ENCODE peak calls at places on chromosomes 7 and 10, in seven cellular contexts. One of them, this sample, is unnamed.
A peak's percentile ranks its signal among the peaks of the same experiment; 100 is the strongest.

GRCh38 chr7:112538859-112539258 is 58.1 kb downstream of the LSMEM1 start:
- DNase-seq in HL-60: no peak
- DNase-seq in IMR-90: no peak
- DNase-seq in vagina: no peak
- DNase-seq in stomach: no peak
- DNase-seq in mammary epithelial cell: no peak
- DNase-seq in upper lobe of right lung: no peak
- DNase-seq in this sample: no peak

GRCh38 chr10:114060456-114060855 is 16.8 kb downstream of the ADRB1 start:
- DNase-seq in HL-60: peak; percentile 85
- DNase-seq in IMR-90: no peak
- DNase-seq in vagina: no peak
- DNase-seq in stomach: no peak
- DNase-seq in mammary epithelial cell: no peak
- DNase-seq in upper lobe of right lung: no peak
- DNase-seq in this sample: no peak

GRCh38 chr7:132130497-132130896 is 445.8 kb downstream of the PLXNA4 start:
- DNase-seq in HL-60: no peak
- DNase-seq in IMR-90: no peak
- DNase-seq in vagina: no peak
- DNase-seq in stomach: no peak
- DNase-seq in mammary epithelial cell: peak; percentile 67
- DNase-seq in upper lobe of right lung: no peak
- DNase-seq in this sample: peak; percentile 4

GRCh38 chr10:121112618-121113384 is 261.6 kb downstream of the WDR11 start:
- DNase-seq in HL-60: no peak
- DNase-seq in IMR-90: no peak
- DNase-seq in vagina: no peak
- DNase-seq in stomach: no peak
- DNase-seq in mammary epithelial cell: peak; percentile 8
- DNase-seq in upper lobe of right lung: no peak
- DNase-seq in this sample: no peak

GRCh38 chr10:25061711-25062455 is 45.5 kb downstream of the THNSL1 start:
- DNase-seq in HL-60: no peak
- DNase-seq in IMR-90: peak; percentile 20
- DNase-seq in vagina: no peak
- DNase-seq in stomach: no peak
- DNase-seq in mammary epithelial cell: peak; percentile 68
- DNase-seq in upper lobe of right lung: no peak
- DNase-seq in this sample: peak; percentile 20

GRCh38 chr10:21526952-21527633 is 1.6 kb upstream of the SKIDA1 start:
- DNase-seq in HL-60: peak; percentile 52
- DNase-seq in IMR-90: peak; percentile 58
- DNase-seq in vagina: no peak
- DNase-seq in stomach: peak; percentile 54
- DNase-seq in mammary epithelial cell: peak; percentile 62
- DNase-seq in upper lobe of right lung: peak; percentile 86
- DNase-seq in this sample: no peak

GRCh38 chr10:43293677-43294057 is 26.8 kb upstream of the RASGEF1A start:
- DNase-seq in HL-60: no peak
- DNase-seq in IMR-90: no peak
- DNase-seq in vagina: no peak
- DNase-seq in stomach: no peak
- DNase-seq in mammary epithelial cell: no peak
- DNase-seq in upper lobe of right lung: no peak
- DNase-seq in this sample: no peak

GRCh38 chr10:3986407-3987141 is 201.6 kb upstream of the KLF6 start:
- DNase-seq in HL-60: peak; percentile 1
- DNase-seq in IMR-90: no peak
- DNase-seq in vagina: no peak
- DNase-seq in stomach: no peak
- DNase-seq in mammary epithelial cell: no peak
- DNase-seq in upper lobe of right lung: no peak
- DNase-seq in this sample: no peak

GRCh38 chr7:92645531-92646061 is 55.4 kb upstream of the FAM133B start:
- DNase-seq in HL-60: peak; percentile 9
- DNase-seq in IMR-90: peak; percentile 15
- DNase-seq in vagina: no peak
- DNase-seq in stomach: peak; percentile 37
- DNase-seq in mammary epithelial cell: peak; percentile 68
- DNase-seq in upper lobe of right lung: no peak
- DNase-seq in this sample: no peak

GRCh38 chr10:103653581-103654020 is 160.1 kb downstream of the NEURL1 start:
- DNase-seq in HL-60: no peak
- DNase-seq in IMR-90: no peak
- DNase-seq in vagina: no peak
- DNase-seq in stomach: peak; percentile 59
- DNase-seq in mammary epithelial cell: no peak
- DNase-seq in upper lobe of right lung: no peak
- DNase-seq in this sample: no peak

GRCh38 chr7:4794591-4795350 is 19.3 kb downstream of the AP5Z1 start:
- DNase-seq in HL-60: no peak
- DNase-seq in IMR-90: no peak
- DNase-seq in vagina: no peak
- DNase-seq in stomach: no peak
- DNase-seq in mammary epithelial cell: no peak
- DNase-seq in upper lobe of right lung: no peak
- DNase-seq in this sample: no peak

GRCh38 chr10:68088744-68089143 is 13.7 kb upstream of the HERC4 start:
- DNase-seq in HL-60: no peak
- DNase-seq in IMR-90: peak; percentile 87
- DNase-seq in vagina: no peak
- DNase-seq in stomach: no peak
- DNase-seq in mammary epithelial cell: peak; percentile 85
- DNase-seq in upper lobe of right lung: no peak
- DNase-seq in this sample: no peak

GRCh38 chr7:69843653-69844052 is 245.4 kb downstream of the AUTS2 start:
- DNase-seq in HL-60: no peak
- DNase-seq in IMR-90: no peak
- DNase-seq in vagina: no peak
- DNase-seq in stomach: no peak
- DNase-seq in mammary epithelial cell: no peak
- DNase-seq in upper lobe of right lung: no peak
- DNase-seq in this sample: no peak

GRCh38 chr7:29946428-29947186 is 43.0 kb downstream of the SCRN1 start:
- DNase-seq in HL-60: peak; percentile 18
- DNase-seq in IMR-90: no peak
- DNase-seq in vagina: no peak
- DNase-seq in stomach: peak; percentile 60
- DNase-seq in mammary epithelial cell: no peak
- DNase-seq in upper lobe of right lung: no peak
- DNase-seq in this sample: peak; percentile 11

GRCh38 chr10:1657500-1657899 is 79.8 kb downstream of the ADARB2 start:
- DNase-seq in HL-60: no peak
- DNase-seq in IMR-90: no peak
- DNase-seq in vagina: no peak
- DNase-seq in stomach: no peak
- DNase-seq in mammary epithelial cell: no peak
- DNase-seq in upper lobe of right lung: no peak
- DNase-seq in this sample: no peak

GRCh38 chr7:16564909-16565426 is 38.3 kb downstream of the LRRC72 start:
- DNase-seq in HL-60: no peak
- DNase-seq in IMR-90: peak; percentile 55
- DNase-seq in vagina: no peak
- DNase-seq in stomach: no peak
- DNase-seq in mammary epithelial cell: peak; percentile 39
- DNase-seq in upper lobe of right lung: no peak
- DNase-seq in this sample: peak; percentile 34

GRCh38 chr10:43214071-43214955 is 52.6 kb downstream of the RASGEF1A start:
- DNase-seq in HL-60: no peak
- DNase-seq in IMR-90: peak; percentile 27
- DNase-seq in vagina: no peak
- DNase-seq in stomach: no peak
- DNase-seq in mammary epithelial cell: peak; percentile 9
- DNase-seq in upper lobe of right lung: no peak
- DNase-seq in this sample: peak; percentile 33

GRCh38 chr10:128875955-128876354 is 591.1 kb upstream of the MGMT start:
- DNase-seq in HL-60: no peak
- DNase-seq in IMR-90: no peak
- DNase-seq in vagina: peak; percentile 92
- DNase-seq in stomach: no peak
- DNase-seq in mammary epithelial cell: no peak
- DNase-seq in upper lobe of right lung: no peak
- DNase-seq in this sample: peak; percentile 1

GRCh38 chr10:118912961-118913360 is 116.6 kb upstream of the NANOS1 start:
- DNase-seq in HL-60: no peak
- DNase-seq in IMR-90: no peak
- DNase-seq in vagina: no peak
- DNase-seq in stomach: no peak
- DNase-seq in mammary epithelial cell: no peak
- DNase-seq in upper lobe of right lung: no peak
- DNase-seq in this sample: no peak

GRCh38 chr7:116812905-116813304 is 49.5 kb upstream of the CAPZA2 start:
- DNase-seq in HL-60: no peak
- DNase-seq in IMR-90: no peak
- DNase-seq in vagina: no peak
- DNase-seq in stomach: no peak
- DNase-seq in mammary epithelial cell: no peak
- DNase-seq in upper lobe of right lung: no peak
- DNase-seq in this sample: no peak

GRCh38 chr7:137626469-137627067 is 220.2 kb downstream of the DGKI start:
- DNase-seq in HL-60: peak; percentile 40
- DNase-seq in IMR-90: peak; percentile 52
- DNase-seq in vagina: no peak
- DNase-seq in stomach: peak; percentile 38
- DNase-seq in mammary epithelial cell: peak; percentile 41
- DNase-seq in upper lobe of right lung: no peak
- DNase-seq in this sample: peak; percentile 22

GRCh38 chr10:78258303-78259030 is 224.8 kb downstream of the RPS24 start:
- DNase-seq in HL-60: no peak
- DNase-seq in IMR-90: no peak
- DNase-seq in vagina: no peak
- DNase-seq in stomach: no peak
- DNase-seq in mammary epithelial cell: no peak
- DNase-seq in upper lobe of right lung: peak; percentile 85
- DNase-seq in this sample: no peak
- TF ChIP-seq CTCF in HL-60: no peak
- TF ChIP-seq CTCF in IMR-90: no peak
- TF ChIP-seq CTCF in vagina: no peak
- TF ChIP-seq CTCF in stomach: no peak
- TF ChIP-seq CTCF in mammary epithelial cell: no peak
- TF ChIP-seq CTCF in upper lobe of right lung: peak; percentile 10
- TF ChIP-seq CTCF in this sample: peak; percentile 27

DNA sequence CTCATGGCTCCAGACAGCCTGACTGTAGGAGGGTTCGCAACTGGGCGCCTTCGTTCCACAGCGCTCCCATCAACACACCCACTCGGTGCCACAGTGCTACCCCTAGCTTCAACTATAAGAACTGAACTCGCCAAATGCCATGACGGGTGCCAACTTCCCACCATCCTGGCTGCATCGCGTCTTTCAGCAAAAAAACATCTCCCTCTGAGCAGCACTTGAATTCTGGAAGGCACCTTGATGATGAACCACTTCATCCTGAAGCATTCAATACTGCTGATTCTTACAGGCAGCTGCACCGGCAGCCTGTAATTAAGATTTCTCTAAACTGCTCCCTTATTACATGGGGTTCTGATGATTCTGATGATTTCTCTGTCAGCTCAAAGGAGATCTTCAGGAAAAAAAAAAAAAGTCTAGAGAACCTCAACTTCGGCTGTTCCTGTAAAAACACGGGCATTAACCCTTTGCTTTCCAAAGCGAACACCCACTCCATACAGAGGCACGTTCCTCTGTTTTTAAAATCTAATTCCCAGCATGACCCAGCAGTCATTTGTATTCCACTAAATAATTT is 1.2 kb downstream of the CYTH3 start:
- DNase-seq in HL-60: peak; percentile 38
- DNase-seq in IMR-90: peak; percentile 39
- DNase-seq in vagina: no peak
- DNase-seq in stomach: peak; percentile 55
- DNase-seq in mammary epithelial cell: peak; percentile 63
- DNase-seq in upper lobe of right lung: no peak
- DNase-seq in this sample: peak; percentile 63
- TF ChIP-seq CTCF in HL-60: no peak
- TF ChIP-seq CTCF in IMR-90: peak; percentile 41
- TF ChIP-seq CTCF in vagina: peak; percentile 15
- TF ChIP-seq CTCF in stomach: peak; percentile 49
- TF ChIP-seq CTCF in mammary epithelial cell: peak; percentile 68
- TF ChIP-seq CTCF in upper lobe of right lung: peak; percentile 42
- TF ChIP-seq CTCF in this sample: peak; percentile 73

DNA sequence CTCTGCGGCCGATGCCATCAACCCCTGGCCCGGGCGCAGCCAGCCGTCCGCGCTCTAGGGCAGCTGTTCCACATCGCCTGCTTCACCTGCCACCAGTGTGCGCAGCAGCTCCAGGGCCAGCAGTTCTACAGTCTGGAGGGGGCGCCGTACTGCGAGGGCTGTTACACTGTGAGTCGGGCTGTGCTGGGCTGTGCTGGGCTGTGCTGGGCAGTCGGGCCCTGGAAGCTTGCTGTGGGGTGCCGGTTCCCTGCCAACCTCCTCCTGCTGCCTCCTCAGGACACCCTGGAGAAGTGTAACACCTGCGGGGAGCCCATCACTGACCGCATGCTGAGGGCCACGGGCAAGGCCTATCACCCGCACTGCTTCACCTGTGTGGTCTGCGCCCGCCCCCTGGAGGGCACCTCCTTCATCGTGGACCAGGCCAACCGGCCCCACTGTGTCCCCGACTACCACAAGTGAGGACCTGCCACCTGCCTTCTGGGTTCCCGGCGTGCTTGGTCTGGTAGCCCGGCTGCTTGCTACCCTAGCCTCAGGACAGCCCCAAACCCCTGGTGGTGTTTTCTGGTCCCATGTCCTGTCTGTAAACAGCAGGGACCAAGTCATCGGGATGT is 7.5 kb downstream of the ZYX start:
- DNase-seq in HL-60: no peak
- DNase-seq in IMR-90: no peak
- DNase-seq in vagina: no peak
- DNase-seq in stomach: no peak
- DNase-seq in mammary epithelial cell: no peak
- DNase-seq in upper lobe of right lung: no peak
- DNase-seq in this sample: no peak
- TF ChIP-seq CTCF in HL-60: no peak
- TF ChIP-seq CTCF in IMR-90: no peak
- TF ChIP-seq CTCF in vagina: no peak
- TF ChIP-seq CTCF in stomach: no peak
- TF ChIP-seq CTCF in mammary epithelial cell: no peak
- TF ChIP-seq CTCF in upper lobe of right lung: no peak
- TF ChIP-seq CTCF in this sample: peak; percentile 52

GRCh38 chr10:84114088-84114667 is 25.1 kb upstream of the GHITM start:
- DNase-seq in HL-60: no peak
- DNase-seq in IMR-90: no peak
- DNase-seq in vagina: no peak
- DNase-seq in stomach: no peak
- DNase-seq in mammary epithelial cell: no peak
- DNase-seq in upper lobe of right lung: no peak
- DNase-seq in this sample: no peak
- TF ChIP-seq CTCF in HL-60: no peak
- TF ChIP-seq CTCF in IMR-90: peak; percentile 31
- TF ChIP-seq CTCF in vagina: no peak
- TF ChIP-seq CTCF in stomach: no peak
- TF ChIP-seq CTCF in mammary epithelial cell: peak; percentile 37
- TF ChIP-seq CTCF in upper lobe of right lung: peak; percentile 25
- TF ChIP-seq CTCF in this sample: peak; percentile 54

This sample was measured in HFFc6.